ENCODE peak calls at places on chromosomes 3 and 15, in five cellular contexts. H is fibroblast of lung, T is PC-9, V is sigmoid colon, K is body of pancreas. L is an unnamed sample. For H3K4me1, the result is how much of the 10 kb centered on the place peaks cover.

GRCh38 chr3:4398120-4398740 is 68.8 kb downstream of the SUMF1 start:
- DNase-seq in K (no peak), T (no peak), V (no peak), H (peak), L (no peak)

GRCh38 chr15:98745179-98745578 is 96.8 kb downstream of the IGF1R start:
- DNase-seq in H (no peak), T (peak), K (no peak), V (no peak), L (no peak)

GRCh38 chr3:190252080-190252479 is 70.2 kb downstream of the CLDN1 start:
- DNase-seq in V (no peak), K (no peak), T (no peak), H (peak), L (no peak)

GRCh38 chr15:31328999-31329639 is 2.5 kb downstream of the KLF13 start:
- DNase-seq in V (peak), K (peak), T (no peak), H (no peak), L (no peak)

GRCh38 chr3:53162672-53163458 is 1.9 kb downstream of the PRKCD start:
- DNase-seq in V (no peak), T (no peak), H (no peak), K (peak), L (no peak)

GRCh38 chr15:75823860-75824613 is 19.2 kb upstream of the UBE2Q2 start:
- DNase-seq in H (no peak), K (no peak), T (peak), V (no peak), L (no peak)

GRCh38 chr3:149215474-149215873 is 6.2 kb downstream of the CP start:
- DNase-seq in T (no peak), K (no peak), H (peak), V (no peak), L (no peak)

GRCh38 chr3:14358426-14359211 is 43.8 kb upstream of the SLC6A6 start:
- DNase-seq in V (peak), T (no peak), H (peak), K (no peak), L (no peak)

GRCh38 chr15:98440917-98441316 is 207.4 kb upstream of the IGF1R start:
- DNase-seq in K (no peak), T (peak), H (no peak), V (no peak), L (peak)

GRCh38 chr15:47903369-47903768 is 186.1 kb downstream of the SEMA6D start:
- DNase-seq in H (no peak), V (no peak), T (no peak), K (no peak), L (no peak)

GRCh38 chr3:146313411-146314111 is 62.7 kb upstream of the PLSCR4 start:
- DNase-seq in T (no peak), K (no peak), H (peak), V (no peak), L (no peak)

GRCh38 chr15:71128939-71129562 is 13.8 kb downstream of the THSD4 start:
- DNase-seq in H (no peak), K (no peak), V (no peak), T (no peak), L (no peak)

GRCh38 chr15:72128360-72128759 is 10.2 kb downstream of the SENP8 start:
- DNase-seq in T (no peak), H (no peak), V (no peak), K (no peak), L (no peak)

GRCh38 chr15:67224889-67225288 is 29.6 kb downstream of the AAGAB start:
- DNase-seq in V (no peak), T (no peak), K (no peak), H (no peak), L (peak)

GRCh38 chr3:197031315-197032285 is 2.0 kb upstream of the MELTF start:
- DNase-seq in H (peak), T (peak), V (peak), K (peak), L (peak)

GRCh38 chr15:64144565-64145281 is 6.8 kb upstream of the SNX22 start:
- DNase-seq in K (no peak), H (no peak), V (peak), T (no peak), L (no peak)

GRCh38 chr3:183949690-183950089 is 65.0 kb upstream of the PARL start:
- DNase-seq in T (no peak), K (no peak), H (no peak), V (no peak), L (no peak)

GRCh38 chr3:3800076-3800448 is 831 bp downstream of the LRRN1 start:
- DNase-seq in H (no peak), T (peak), K (peak), V (no peak), L (no peak)

GRCh38 chr15:69060041-69060481 is 45.6 kb downstream of the NOX5 start:
- DNase-seq in H (no peak), T (no peak), K (peak), V (peak), L (no peak)

GRCh38 chr3:101077361-101078011 is 84.3 kb upstream of the ABI3BP start:
- DNase-seq in K (no peak), H (peak), V (no peak), T (no peak), L (no peak)

GRCh38 chr3:49701388-49702077 is 12.2 kb downstream of the RNF123 start:
- DNase-seq in T (peak), V (no peak), K (no peak), H (no peak), L (no peak)

GRCh38 chr15:89419370-89419984 is 76.9 kb downstream of the RHCG start:
- DNase-seq in H (peak), V (no peak), T (peak), K (peak), L (no peak)

GRCh38 chr3:111534701-111535100 is 7.3 kb upstream of the CD96 start:
- DNase-seq in K (no peak), T (no peak), H (peak), V (no peak), L (no peak)

GRCh38 chr3:9890249-9891071 is at the start of gene JAGN1:
- DNase-seq in H (peak), V (peak), T (peak), K (peak), L (peak)

GRCh38 chr3:187587012-187587544 is 83.1 kb downstream of the SST start:
- DNase-seq in T (no peak), V (no peak), K (no peak), H (no peak), L (no peak)

GRCh38 chr3:52056521-52056967 is at the start of gene DUSP7:
- DNase-seq in V (peak), K (peak), H (peak), T (peak), L (no peak)

GRCh38 chr15:85005319-85005718 is 23.7 kb downstream of the PDE8A start:
- DNase-seq in K (no peak), V (no peak), H (no peak), T (no peak), L (no peak)
- H3K4me3 ChIP-seq in K (no peak), V (no peak), H (no peak), T (no peak), L (no peak)

DNA sequence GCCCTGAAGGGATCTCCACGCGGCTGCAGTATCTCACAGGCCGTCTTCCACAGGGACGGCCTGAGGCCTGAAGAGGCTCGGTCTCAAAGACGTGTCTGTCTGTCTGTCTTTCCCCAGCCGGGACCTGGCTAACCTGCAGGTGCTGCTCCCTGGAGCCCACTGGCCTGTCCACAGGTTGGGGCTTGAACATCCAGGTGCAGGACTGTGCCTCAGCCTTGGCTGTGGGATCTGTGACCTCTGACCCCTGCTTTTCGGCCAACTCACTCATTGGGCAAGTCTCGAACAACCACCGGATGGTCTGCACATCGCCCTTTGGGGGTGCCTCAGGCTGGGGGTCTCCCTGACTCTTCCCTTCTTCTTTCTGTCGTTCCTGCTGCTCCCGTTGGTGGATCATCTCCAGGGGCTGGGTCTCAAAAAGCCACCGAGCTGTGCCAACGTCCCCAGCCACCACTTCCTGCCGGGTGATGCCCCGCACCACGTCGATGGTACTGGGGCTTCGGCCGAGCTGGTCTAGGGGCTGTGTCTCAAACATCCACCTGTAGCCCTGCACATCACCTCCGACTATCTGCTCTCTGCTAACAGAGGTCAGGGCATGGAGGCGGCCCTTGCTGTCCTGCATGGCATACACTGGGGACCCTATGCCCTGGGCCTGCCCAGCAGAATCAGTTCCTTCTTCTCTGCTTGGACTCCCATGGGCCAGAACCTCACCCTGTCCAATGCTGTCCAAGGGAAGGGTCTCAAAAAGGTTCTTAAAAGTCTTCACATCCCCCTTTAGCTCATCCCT is 4.8 kb downstream of the XIRP1 start:
- DNase-seq in H (no peak), V (no peak), T (no peak), K (no peak), L (no peak)
- H3K4me1 ChIP-seq in H (under half), V (under half), T (under half), K (under half), L (under half)

GRCh38 chr3:139934557-139935070 is 371 bp upstream of the CLSTN2 start:
- DNase-seq in V (peak), H (peak), T (no peak), K (peak), L (no peak)
- TF ChIP-seq CTCF in V (no peak), H (no peak), T (no peak), K (peak), L (peak)

GRCh38 chr3:24608701-24609387 is 114.2 kb upstream of the THRB start:
- DNase-seq in T (no peak), V (no peak), H (no peak), K (no peak), L (no peak)
- H3K4me3 ChIP-seq in T (no peak), V (no peak), H (no peak), K (no peak), L (no peak)

L was measured in RWPE2.